ENCODE peak calls at places on chromosomes 5 and 9, in nine cellular contexts. K is stomach, X is GM12892, V is spleen, B is uterus, C is heart left ventricle, Z is tibial nerve, L is A549, I is thyroid gland. R is an unnamed sample.
A peak's percentile ranks its signal among the peaks of the same experiment; 100 is the strongest.

GRCh38 chr5:64074533-64074932 is 91.1 kb upstream of the RNF180 start:
- DNase-seq in B (no peak), K (no peak), I (no peak), X (no peak), C (no peak), Z (no peak), V (no peak), L (peak; percentile 49), R (no peak)

GRCh38 chr5:109668668-109669422 is 20.9 kb upstream of the MAN2A1 start:
- DNase-seq in L (no peak), X (no peak), I (no peak), Z (no peak), C (no peak), V (no peak), K (no peak), B (no peak), R (no peak)

GRCh38 chr9:130549093-130549735 is 30.2 kb upstream of the FUBP3 start:
- DNase-seq in K (no peak), C (no peak), X (no peak), B (no peak), L (peak; percentile 63), I (no peak), Z (no peak), V (no peak), R (no peak)

GRCh38 chr9:94967481-94967880 is 241.0 kb downstream of the AOPEP start:
- DNase-seq in V (no peak), K (no peak), L (peak; percentile 17), Z (no peak), C (no peak), X (no peak), B (no peak), I (peak; percentile 28), R (peak; percentile 76)

GRCh38 chr5:53418844-53419243 is 61.6 kb upstream of the FST start:
- DNase-seq in B (no peak), I (no peak), X (no peak), Z (no peak), K (no peak), L (peak; percentile 86), C (no peak), V (no peak), R (no peak)

GRCh38 chr9:87556821-87557220 is 59.2 kb downstream of the DAPK1 start:
- DNase-seq in B (no peak), V (no peak), K (no peak), C (no peak), L (no peak), X (no peak), Z (no peak), I (no peak), R (no peak)

GRCh38 chr5:103117471-103117991 is 2.4 kb downstream of the GIN1 start:
- DNase-seq in Z (no peak), I (no peak), V (no peak), X (no peak), B (no peak), K (no peak), L (no peak), C (no peak), R (no peak)

GRCh38 chr9:121288874-121289553 is 21.1 kb downstream of the GSN start:
- DNase-seq in V (peak; percentile 73), C (peak; percentile 85), B (peak; percentile 89), K (peak; percentile 69), L (peak; percentile 47), Z (peak; percentile 47), X (no peak), I (peak; percentile 87), R (peak; percentile 68)

GRCh38 chr9:112086627-112087026 is 88.5 kb downstream of the SUSD1 start:
- DNase-seq in I (no peak), Z (no peak), X (no peak), B (no peak), L (peak; percentile 52), K (no peak), V (no peak), C (no peak), R (no peak)

GRCh38 chr5:88250010-88250409 is 18.6 kb downstream of the TMEM161B start:
- DNase-seq in X (no peak), V (no peak), L (no peak), C (no peak), K (no peak), Z (no peak), B (no peak), I (no peak), R (no peak)

GRCh38 chr9:136488247-136489214 is 5.7 kb upstream of the SEC16A start:
- DNase-seq in K (peak; percentile 87), C (peak; percentile 87), I (peak; percentile 79), X (no peak), Z (no peak), L (peak; percentile 57), B (peak; percentile 75), V (peak; percentile 94), R (peak; percentile 89)

GRCh38 chr5:173472784-173473278 is 143.6 kb downstream of the BOD1 start:
- DNase-seq in B (no peak), Z (no peak), L (no peak), X (no peak), V (no peak), C (no peak), I (peak; percentile 86), K (no peak), R (peak; percentile 35)

GRCh38 chr9:84121991-84122523 is 141.5 kb downstream of the RMI1 start:
- DNase-seq in C (no peak), B (no peak), V (no peak), Z (no peak), X (no peak), L (no peak), K (no peak), I (peak; percentile 61), R (no peak)

DNA sequence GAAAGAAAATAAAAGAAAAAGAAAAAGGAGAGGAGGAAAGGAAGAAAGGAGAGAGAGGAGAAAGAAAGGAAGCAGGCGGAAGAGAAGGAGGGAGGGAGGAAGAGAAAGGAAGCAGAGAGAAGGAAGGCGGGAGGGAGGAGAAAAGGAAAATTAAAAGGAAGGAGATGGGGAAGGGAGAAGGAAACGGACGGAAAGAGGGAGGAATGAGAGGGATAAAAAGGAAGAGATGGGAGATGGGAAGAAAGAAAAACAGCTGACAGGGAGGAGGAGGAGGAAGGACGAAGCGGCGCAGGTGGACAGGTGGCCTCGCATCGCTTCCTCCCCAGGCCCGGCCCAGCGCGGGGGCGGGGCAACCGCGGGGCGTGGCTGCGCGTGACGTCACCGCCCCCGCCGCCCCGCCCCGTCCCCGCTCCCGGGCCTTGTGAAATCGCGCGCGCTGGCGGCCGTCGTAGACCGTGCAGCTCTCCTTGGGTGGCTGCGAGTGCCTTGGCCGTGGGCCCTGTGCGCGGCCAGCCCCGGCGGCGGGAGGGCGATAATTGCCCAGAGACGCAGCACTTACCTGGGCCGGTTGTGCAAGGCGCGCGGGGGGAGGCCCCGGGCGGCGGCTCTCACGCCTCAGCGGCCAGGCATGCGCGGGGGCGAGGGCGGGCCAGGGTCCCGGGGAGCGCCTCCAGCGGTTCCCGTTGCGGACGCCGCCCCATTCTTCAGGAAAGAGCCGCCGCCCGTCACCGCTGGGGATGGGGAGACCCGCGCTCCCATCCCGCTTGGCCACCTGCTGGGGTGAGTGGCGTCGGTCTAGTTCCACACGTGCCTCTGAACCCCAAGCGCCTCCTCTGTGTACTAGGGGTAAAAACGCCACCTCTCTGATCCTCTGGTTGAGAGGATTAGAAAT is 49.6 kb upstream of the FOXE1 start:
- DNase-seq in I (peak; percentile 98), C (peak; percentile 85), L (peak; percentile 79), X (peak; percentile 82), V (peak; percentile 94), Z (peak; percentile 41), B (peak; percentile 53), K (peak; percentile 88), R (peak; percentile 94)
- TF ChIP-seq POLR2A in I (peak; percentile 79), C (no peak), L (peak; percentile 61), X (no peak), V (no peak), Z (no peak), B (peak; percentile 14), K (no peak), R (peak; percentile 67)

GRCh38 chr9:133236291-133237071 is 27.4 kb upstream of the OBP2B start:
- DNase-seq in X (no peak), Z (no peak), L (no peak), K (no peak), V (peak; percentile 73), I (peak; percentile 54), B (peak; percentile 14), C (no peak), R (no peak)

GRCh38 chr9:133239533-133240090 is 30.6 kb upstream of the OBP2B start:
- DNase-seq in B (no peak), V (no peak), Z (no peak), C (no peak), K (peak; percentile 22), I (no peak), X (no peak), L (no peak), R (no peak)

GRCh38 chr9:133238272-133238850 is 29.3 kb upstream of the OBP2B start:
- DNase-seq in X (no peak), C (peak; percentile 94), B (peak; percentile 81), L (peak; percentile 88), K (peak; percentile 69), I (peak; percentile 97), Z (peak; percentile 59), V (peak; percentile 83), R (peak; percentile 65)

GRCh38 chr9:133237271-133237731 is 28.3 kb upstream of the OBP2B start:
- DNase-seq in I (no peak), Z (no peak), L (no peak), C (no peak), X (no peak), V (peak; percentile 51), K (peak; percentile 8), B (peak; percentile 11), R (no peak)

GRCh38 chr9:133238851-133239532 is 29.9 kb upstream of the OBP2B start:
- DNase-seq in X (peak; percentile 73), B (peak; percentile 42), C (peak; percentile 81), Z (peak; percentile 22), K (peak; percentile 74), L (peak; percentile 93), V (peak; percentile 86), I (peak; percentile 84), R (peak; percentile 80)
- TF ChIP-seq POLR2A in X (no peak), B (no peak), C (no peak), Z (no peak), K (no peak), L (no peak), V (no peak), I (peak; percentile 30), R (no peak)

DNA sequence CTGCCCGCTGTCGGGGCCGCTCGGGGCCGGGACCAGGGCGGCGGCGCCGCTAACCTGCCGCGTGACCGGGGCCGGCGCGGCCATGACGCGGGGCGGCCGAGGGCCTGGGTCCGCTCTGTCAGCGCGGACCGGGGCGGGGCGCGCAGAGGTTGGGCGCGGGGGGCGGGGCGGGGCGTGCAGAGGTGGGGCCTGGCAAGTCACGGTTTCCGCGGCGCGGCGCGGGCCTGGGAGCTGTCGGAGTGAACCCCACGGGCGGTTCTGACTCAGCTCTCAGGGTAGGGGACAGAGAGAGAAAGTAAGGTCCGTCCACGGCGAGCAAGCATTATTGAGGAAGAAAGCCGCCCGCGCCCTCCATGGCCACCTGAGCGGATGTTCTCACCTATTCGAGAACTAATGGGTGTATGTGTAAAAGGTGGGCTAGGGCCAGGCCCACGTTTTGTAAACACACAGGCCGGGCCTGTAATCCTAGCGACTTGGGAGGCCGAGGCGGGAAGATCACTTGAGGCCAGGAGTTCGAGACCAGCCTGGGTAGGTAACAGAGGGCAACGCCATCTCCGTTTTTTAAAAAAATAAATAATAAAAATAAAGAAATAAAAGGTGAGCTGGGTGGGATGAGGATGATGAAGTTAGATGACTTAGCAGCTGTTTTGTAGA is at the start of gene PRXL2C:
- DNase-seq in K (peak; percentile 85), V (peak; percentile 94), L (peak; percentile 77), B (peak; percentile 85), I (peak; percentile 90), X (peak; percentile 34), Z (peak; percentile 88), C (peak; percentile 92), R (peak; percentile 88)
- TF ChIP-seq POLR2A in K (no peak), V (no peak), L (peak; percentile 43), B (peak; percentile 42), I (peak; percentile 73), X (no peak), Z (peak; percentile 3), C (no peak), R (peak; percentile 34)

GRCh38 chr9:125428515-125429467 is 167.2 kb downstream of the GAPVD1 start:
- DNase-seq in X (no peak), K (no peak), C (no peak), I (no peak), V (peak; percentile 39), Z (no peak), B (no peak), L (no peak), R (no peak)
- TF ChIP-seq POLR2A in X (no peak), K (no peak), C (no peak), I (no peak), V (no peak), Z (no peak), B (no peak), L (no peak), R (no peak)